ENCODE peak calls at places on chromosomes 12 and 14, in ten cellular contexts. One of them, this sample, is unnamed.

GRCh38 chr12:75322464-75322863 is 7.7 kb downstream of the CAPS2 start:
- DNase-seq in stomach: no peak
- DNase-seq in Panc1: no peak
- DNase-seq in activated B cell treated with CpG ODN at 0.5 μM for 24 hours: no peak
- DNase-seq in uterus: no peak
- DNase-seq in progenitor cell of endocrine pancreas: no peak
- DNase-seq in CD8-positive, alpha-beta T cell: no peak
- DNase-seq in endothelial cell: no peak
- DNase-seq in spleen: no peak
- DNase-seq in bronchial epithelial cell: peak
- DNase-seq in this sample: no peak

GRCh38 chr14:21197418-21198205 is 41.7 kb upstream of the OR5AU1 start:
- DNase-seq in stomach: no peak
- DNase-seq in Panc1: no peak
- DNase-seq in activated B cell treated with CpG ODN at 0.5 μM for 24 hours: no peak
- DNase-seq in uterus: no peak
- DNase-seq in progenitor cell of endocrine pancreas: no peak
- DNase-seq in CD8-positive, alpha-beta T cell: no peak
- DNase-seq in endothelial cell: no peak
- DNase-seq in spleen: no peak
- DNase-seq in bronchial epithelial cell: peak
- DNase-seq in this sample: no peak

GRCh38 chr14:36268957-36269734 is 51.3 kb downstream of the MBIP start:
- DNase-seq in stomach: no peak
- DNase-seq in Panc1: no peak
- DNase-seq in activated B cell treated with CpG ODN at 0.5 μM for 24 hours: no peak
- DNase-seq in uterus: no peak
- DNase-seq in progenitor cell of endocrine pancreas: no peak
- DNase-seq in CD8-positive, alpha-beta T cell: no peak
- DNase-seq in endothelial cell: no peak
- DNase-seq in spleen: no peak
- DNase-seq in bronchial epithelial cell: no peak
- DNase-seq in this sample: no peak

GRCh38 chr12:6788972-6789905 is at the start of gene CD4:
- DNase-seq in stomach: no peak
- DNase-seq in Panc1: no peak
- DNase-seq in activated B cell treated with CpG ODN at 0.5 μM for 24 hours: no peak
- DNase-seq in uterus: no peak
- DNase-seq in progenitor cell of endocrine pancreas: no peak
- DNase-seq in CD8-positive, alpha-beta T cell: no peak
- DNase-seq in endothelial cell: no peak
- DNase-seq in spleen: peak
- DNase-seq in bronchial epithelial cell: no peak
- DNase-seq in this sample: no peak

GRCh38 chr14:21923820-21924219 is 250.2 kb upstream of the OR4E1 start:
- DNase-seq in stomach: no peak
- DNase-seq in Panc1: no peak
- DNase-seq in activated B cell treated with CpG ODN at 0.5 μM for 24 hours: no peak
- DNase-seq in uterus: no peak
- DNase-seq in progenitor cell of endocrine pancreas: no peak
- DNase-seq in CD8-positive, alpha-beta T cell: peak
- DNase-seq in endothelial cell: no peak
- DNase-seq in spleen: no peak
- DNase-seq in bronchial epithelial cell: no peak
- DNase-seq in this sample: no peak

GRCh38 chr12:131896080-131896810 is 1.8 kb downstream of the ULK1 start:
- DNase-seq in stomach: peak
- DNase-seq in Panc1: no peak
- DNase-seq in activated B cell treated with CpG ODN at 0.5 μM for 24 hours: peak
- DNase-seq in uterus: peak
- DNase-seq in progenitor cell of endocrine pancreas: peak
- DNase-seq in CD8-positive, alpha-beta T cell: peak
- DNase-seq in endothelial cell: peak
- DNase-seq in spleen: peak
- DNase-seq in bronchial epithelial cell: peak
- DNase-seq in this sample: peak

GRCh38 chr12:54409267-54409666 is 9.8 kb downstream of the ITGA5 start:
- DNase-seq in stomach: no peak
- DNase-seq in Panc1: no peak
- DNase-seq in activated B cell treated with CpG ODN at 0.5 μM for 24 hours: no peak
- DNase-seq in uterus: no peak
- DNase-seq in progenitor cell of endocrine pancreas: no peak
- DNase-seq in CD8-positive, alpha-beta T cell: no peak
- DNase-seq in endothelial cell: no peak
- DNase-seq in spleen: no peak
- DNase-seq in bronchial epithelial cell: no peak
- DNase-seq in this sample: no peak

GRCh38 chr12:30440826-30441602 is 254.7 kb downstream of the IPO8 start:
- DNase-seq in stomach: no peak
- DNase-seq in Panc1: no peak
- DNase-seq in activated B cell treated with CpG ODN at 0.5 μM for 24 hours: no peak
- DNase-seq in uterus: no peak
- DNase-seq in progenitor cell of endocrine pancreas: no peak
- DNase-seq in CD8-positive, alpha-beta T cell: no peak
- DNase-seq in endothelial cell: peak
- DNase-seq in spleen: no peak
- DNase-seq in bronchial epithelial cell: peak
- DNase-seq in this sample: peak

GRCh38 chr12:59067068-59067467 is 146.8 kb upstream of the LRIG3 start:
- DNase-seq in stomach: no peak
- DNase-seq in Panc1: no peak
- DNase-seq in activated B cell treated with CpG ODN at 0.5 μM for 24 hours: no peak
- DNase-seq in uterus: no peak
- DNase-seq in progenitor cell of endocrine pancreas: no peak
- DNase-seq in CD8-positive, alpha-beta T cell: no peak
- DNase-seq in endothelial cell: no peak
- DNase-seq in spleen: no peak
- DNase-seq in bronchial epithelial cell: peak
- DNase-seq in this sample: peak

GRCh38 chr14:29724991-29725390 is 202.7 kb downstream of the PRKD1 start:
- DNase-seq in stomach: no peak
- DNase-seq in Panc1: no peak
- DNase-seq in activated B cell treated with CpG ODN at 0.5 μM for 24 hours: no peak
- DNase-seq in uterus: no peak
- DNase-seq in progenitor cell of endocrine pancreas: peak
- DNase-seq in CD8-positive, alpha-beta T cell: no peak
- DNase-seq in endothelial cell: no peak
- DNase-seq in spleen: no peak
- DNase-seq in bronchial epithelial cell: peak
- DNase-seq in this sample: peak

GRCh38 chr14:49550284-49551184 is 35.6 kb downstream of the RPS29 start:
- DNase-seq in stomach: no peak
- DNase-seq in Panc1: no peak
- DNase-seq in activated B cell treated with CpG ODN at 0.5 μM for 24 hours: no peak
- DNase-seq in uterus: no peak
- DNase-seq in progenitor cell of endocrine pancreas: no peak
- DNase-seq in CD8-positive, alpha-beta T cell: no peak
- DNase-seq in endothelial cell: no peak
- DNase-seq in spleen: no peak
- DNase-seq in bronchial epithelial cell: peak
- DNase-seq in this sample: no peak

GRCh38 chr12:34597548-34598351 is 575.5 kb downstream of the ALG10 start:
- DNase-seq in stomach: peak
- DNase-seq in Panc1: no peak
- DNase-seq in activated B cell treated with CpG ODN at 0.5 μM for 24 hours: peak
- DNase-seq in uterus: no peak
- DNase-seq in progenitor cell of endocrine pancreas: no peak
- DNase-seq in CD8-positive, alpha-beta T cell: no peak
- DNase-seq in endothelial cell: no peak
- DNase-seq in spleen: peak
- DNase-seq in bronchial epithelial cell: no peak
- DNase-seq in this sample: no peak

GRCh38 chr12:10179871-10180270 is 1.0 kb downstream of the TMEM52B start:
- DNase-seq in stomach: no peak
- DNase-seq in Panc1: no peak
- DNase-seq in activated B cell treated with CpG ODN at 0.5 μM for 24 hours: no peak
- DNase-seq in uterus: no peak
- DNase-seq in progenitor cell of endocrine pancreas: no peak
- DNase-seq in CD8-positive, alpha-beta T cell: no peak
- DNase-seq in endothelial cell: no peak
- DNase-seq in spleen: no peak
- DNase-seq in bronchial epithelial cell: peak
- DNase-seq in this sample: no peak

GRCh38 chr12:53231859-53232640 is at the start of gene RARG:
- DNase-seq in stomach: peak
- DNase-seq in Panc1: no peak
- DNase-seq in activated B cell treated with CpG ODN at 0.5 μM for 24 hours: no peak
- DNase-seq in uterus: peak
- DNase-seq in progenitor cell of endocrine pancreas: no peak
- DNase-seq in CD8-positive, alpha-beta T cell: peak
- DNase-seq in endothelial cell: no peak
- DNase-seq in spleen: peak
- DNase-seq in bronchial epithelial cell: peak
- DNase-seq in this sample: peak

GRCh38 chr12:53234236-53234635 is 2.2 kb upstream of the RARG start:
- DNase-seq in stomach: no peak
- DNase-seq in Panc1: no peak
- DNase-seq in activated B cell treated with CpG ODN at 0.5 μM for 24 hours: no peak
- DNase-seq in uterus: no peak
- DNase-seq in progenitor cell of endocrine pancreas: no peak
- DNase-seq in CD8-positive, alpha-beta T cell: no peak
- DNase-seq in endothelial cell: no peak
- DNase-seq in spleen: no peak
- DNase-seq in bronchial epithelial cell: no peak
- DNase-seq in this sample: no peak

GRCh38 chr12:53235164-53235563 is 3.2 kb upstream of the RARG start:
- DNase-seq in stomach: no peak
- DNase-seq in Panc1: no peak
- DNase-seq in activated B cell treated with CpG ODN at 0.5 μM for 24 hours: no peak
- DNase-seq in uterus: no peak
- DNase-seq in progenitor cell of endocrine pancreas: no peak
- DNase-seq in CD8-positive, alpha-beta T cell: no peak
- DNase-seq in endothelial cell: no peak
- DNase-seq in spleen: no peak
- DNase-seq in bronchial epithelial cell: no peak
- DNase-seq in this sample: no peak

GRCh38 chr12:53232641-53233538 is 881 bp upstream of the RARG start:
- DNase-seq in stomach: peak
- DNase-seq in Panc1: no peak
- DNase-seq in activated B cell treated with CpG ODN at 0.5 μM for 24 hours: no peak
- DNase-seq in uterus: no peak
- DNase-seq in progenitor cell of endocrine pancreas: no peak
- DNase-seq in CD8-positive, alpha-beta T cell: peak
- DNase-seq in endothelial cell: no peak
- DNase-seq in spleen: no peak
- DNase-seq in bronchial epithelial cell: peak
- DNase-seq in this sample: peak

GRCh38 chr12:53233671-53234091 is 1.7 kb upstream of the RARG start:
- DNase-seq in stomach: no peak
- DNase-seq in Panc1: no peak
- DNase-seq in activated B cell treated with CpG ODN at 0.5 μM for 24 hours: no peak
- DNase-seq in uterus: no peak
- DNase-seq in progenitor cell of endocrine pancreas: no peak
- DNase-seq in CD8-positive, alpha-beta T cell: no peak
- DNase-seq in endothelial cell: no peak
- DNase-seq in spleen: no peak
- DNase-seq in bronchial epithelial cell: no peak
- DNase-seq in this sample: no peak
- TF ChIP-seq CTCF in stomach: no peak
- TF ChIP-seq CTCF in Panc1: no peak
- TF ChIP-seq CTCF in activated B cell treated with CpG ODN at 0.5 μM for 24 hours: no peak
- TF ChIP-seq CTCF in uterus: no peak
- TF ChIP-seq CTCF in progenitor cell of endocrine pancreas: no peak
- TF ChIP-seq CTCF in CD8-positive, alpha-beta T cell: no peak
- TF ChIP-seq CTCF in endothelial cell: no peak
- TF ChIP-seq CTCF in spleen: no peak
- TF ChIP-seq CTCF in bronchial epithelial cell: no peak
- TF ChIP-seq CTCF in this sample: no peak

GRCh38 chr12:121839106-121839992 is 19.3 kb downstream of the HPD start:
- DNase-seq in stomach: peak
- DNase-seq in Panc1: peak
- DNase-seq in activated B cell treated with CpG ODN at 0.5 μM for 24 hours: peak
- DNase-seq in uterus: peak
- DNase-seq in progenitor cell of endocrine pancreas: peak
- DNase-seq in CD8-positive, alpha-beta T cell: peak
- DNase-seq in endothelial cell: peak
- DNase-seq in spleen: peak
- DNase-seq in bronchial epithelial cell: peak
- DNase-seq in this sample: peak

GRCh38 chr12:121839993-121840761 is 18.5 kb downstream of the HPD start:
- DNase-seq in stomach: no peak
- DNase-seq in Panc1: no peak
- DNase-seq in activated B cell treated with CpG ODN at 0.5 μM for 24 hours: no peak
- DNase-seq in uterus: no peak
- DNase-seq in progenitor cell of endocrine pancreas: no peak
- DNase-seq in CD8-positive, alpha-beta T cell: no peak
- DNase-seq in endothelial cell: no peak
- DNase-seq in spleen: no peak
- DNase-seq in bronchial epithelial cell: no peak
- DNase-seq in this sample: peak

GRCh38 chr12:121838096-121838495 is 20.6 kb downstream of the HPD start:
- DNase-seq in stomach: no peak
- DNase-seq in Panc1: no peak
- DNase-seq in activated B cell treated with CpG ODN at 0.5 μM for 24 hours: no peak
- DNase-seq in uterus: no peak
- DNase-seq in progenitor cell of endocrine pancreas: no peak
- DNase-seq in CD8-positive, alpha-beta T cell: no peak
- DNase-seq in endothelial cell: no peak
- DNase-seq in spleen: no peak
- DNase-seq in bronchial epithelial cell: peak
- DNase-seq in this sample: no peak

GRCh38 chr12:121843236-121843982 is 15.2 kb downstream of the HPD start:
- DNase-seq in stomach: no peak
- DNase-seq in Panc1: no peak
- DNase-seq in activated B cell treated with CpG ODN at 0.5 μM for 24 hours: no peak
- DNase-seq in uterus: no peak
- DNase-seq in progenitor cell of endocrine pancreas: no peak
- DNase-seq in CD8-positive, alpha-beta T cell: no peak
- DNase-seq in endothelial cell: no peak
- DNase-seq in spleen: no peak
- DNase-seq in bronchial epithelial cell: no peak
- DNase-seq in this sample: no peak

GRCh38 chr12:121837680-121838079 is 21.0 kb downstream of the HPD start:
- DNase-seq in stomach: no peak
- DNase-seq in Panc1: no peak
- DNase-seq in activated B cell treated with CpG ODN at 0.5 μM for 24 hours: no peak
- DNase-seq in uterus: no peak
- DNase-seq in progenitor cell of endocrine pancreas: no peak
- DNase-seq in CD8-positive, alpha-beta T cell: no peak
- DNase-seq in endothelial cell: no peak
- DNase-seq in spleen: no peak
- DNase-seq in bronchial epithelial cell: no peak
- DNase-seq in this sample: no peak
- TF ChIP-seq CTCF in stomach: no peak
- TF ChIP-seq CTCF in Panc1: no peak
- TF ChIP-seq CTCF in activated B cell treated with CpG ODN at 0.5 μM for 24 hours: no peak
- TF ChIP-seq CTCF in uterus: no peak
- TF ChIP-seq CTCF in progenitor cell of endocrine pancreas: no peak
- TF ChIP-seq CTCF in CD8-positive, alpha-beta T cell: no peak
- TF ChIP-seq CTCF in endothelial cell: no peak
- TF ChIP-seq CTCF in spleen: no peak
- TF ChIP-seq CTCF in bronchial epithelial cell: no peak
- TF ChIP-seq CTCF in this sample: no peak

GRCh38 chr12:1661553-1662335 is 29.1 kb upstream of the ADIPOR2 start:
- DNase-seq in stomach: peak
- DNase-seq in Panc1: peak
- DNase-seq in activated B cell treated with CpG ODN at 0.5 μM for 24 hours: peak
- DNase-seq in uterus: peak
- DNase-seq in progenitor cell of endocrine pancreas: peak
- DNase-seq in CD8-positive, alpha-beta T cell: peak
- DNase-seq in endothelial cell: peak
- DNase-seq in spleen: peak
- DNase-seq in bronchial epithelial cell: peak
- DNase-seq in this sample: peak
- TF ChIP-seq CTCF in stomach: no peak
- TF ChIP-seq CTCF in Panc1: no peak
- TF ChIP-seq CTCF in activated B cell treated with CpG ODN at 0.5 μM for 24 hours: no peak
- TF ChIP-seq CTCF in uterus: no peak
- TF ChIP-seq CTCF in progenitor cell of endocrine pancreas: no peak
- TF ChIP-seq CTCF in CD8-positive, alpha-beta T cell: no peak
- TF ChIP-seq CTCF in endothelial cell: no peak
- TF ChIP-seq CTCF in spleen: peak
- TF ChIP-seq CTCF in bronchial epithelial cell: no peak
- TF ChIP-seq CTCF in this sample: no peak

GRCh38 chr12:25195056-25195971 is at the start of the genes DNAI7 and ETFRF1:
- DNase-seq in stomach: peak
- DNase-seq in Panc1: peak
- DNase-seq in activated B cell treated with CpG ODN at 0.5 μM for 24 hours: peak
- DNase-seq in uterus: peak
- DNase-seq in progenitor cell of endocrine pancreas: peak
- DNase-seq in CD8-positive, alpha-beta T cell: peak
- DNase-seq in endothelial cell: peak
- DNase-seq in spleen: peak
- DNase-seq in bronchial epithelial cell: peak
- DNase-seq in this sample: peak
- TF ChIP-seq CTCF in stomach: no peak
- TF ChIP-seq CTCF in Panc1: no peak
- TF ChIP-seq CTCF in activated B cell treated with CpG ODN at 0.5 μM for 24 hours: no peak
- TF ChIP-seq CTCF in uterus: peak
- TF ChIP-seq CTCF in progenitor cell of endocrine pancreas: peak
- TF ChIP-seq CTCF in CD8-positive, alpha-beta T cell: no peak
- TF ChIP-seq CTCF in endothelial cell: no peak
- TF ChIP-seq CTCF in spleen: no peak
- TF ChIP-seq CTCF in bronchial epithelial cell: no peak
- TF ChIP-seq CTCF in this sample: no peak

This sample was measured in Calu3.